ENCODE peak calls at places on chromosome 13, in six cellular contexts. C is IMR-90, T is neural progenitor cell, O is dorsolateral prefrontal cortex, L is WERI-Rb-1, Q is left ventricle myocardium inferior. B is an unnamed sample.
A peak's percentile ranks its signal among the peaks of the same experiment; 100 is the strongest.

GRCh38 chr13:20847298-20847697 is 55.2 kb downstream of the XPO4 start:
- DNase-seq in C (no peak), T (no peak), O (no peak), L (no peak), Q (no peak), B (no peak)

GRCh38 chr13:45807520-45808099 is 43.9 kb downstream of the SIAH3 start:
- DNase-seq in C (peak; percentile 17), T (peak; percentile 62), O (no peak), L (peak; percentile 58), Q (no peak), B (no peak)

GRCh38 chr13:26950546-26950945 is 190.0 kb upstream of the GPR12 start:
- DNase-seq in C (no peak), T (no peak), O (no peak), L (no peak), Q (no peak), B (no peak)

GRCh38 chr13:72556945-72557344 is 170.5 kb downstream of the MZT1 start:
- DNase-seq in C (no peak), T (no peak), O (no peak), L (no peak), Q (no peak), B (no peak)

GRCh38 chr13:75129331-75129730 is 352.6 kb downstream of the TBC1D4 start:
- DNase-seq in C (no peak), T (no peak), O (no peak), L (no peak), Q (no peak), B (no peak)

GRCh38 chr13:101941095-101941777 is 460.6 kb downstream of the FGF14 start:
- DNase-seq in C (peak; percentile 2), T (no peak), O (no peak), L (peak; percentile 38), Q (no peak), B (no peak)

GRCh38 chr13:34863360-34864135 is 78.5 kb upstream of the NBEA start:
- DNase-seq in C (peak; percentile 75), T (no peak), O (no peak), L (no peak), Q (no peak), B (no peak)

GRCh38 chr13:57630661-57631606 is 610 bp upstream of the PCDH17 start:
- DNase-seq in C (no peak), T (peak; percentile 37), O (peak; percentile 46), L (no peak), Q (no peak), B (no peak)

GRCh38 chr13:20125783-20126165 is 35.1 kb downstream of the GJA3 start:
- DNase-seq in C (no peak), T (no peak), O (peak; percentile 23), L (no peak), Q (no peak), B (no peak)

GRCh38 chr13:31670831-31671617 is 68.3 kb upstream of the RXFP2 start:
- DNase-seq in C (no peak), T (no peak), O (no peak), L (no peak), Q (no peak), B (no peak)

GRCh38 chr13:92802776-92803175 is 423.8 kb upstream of the GPC6 start:
- DNase-seq in C (no peak), T (no peak), O (no peak), L (no peak), Q (no peak), B (no peak)
- H3K27ac ChIP-seq in C (no peak overlapping the region), T (no peak overlapping the region), O (no peak overlapping the region), L (no peak overlapping the region), Q (no peak overlapping the region), B (no peak overlapping the region)

DNA sequence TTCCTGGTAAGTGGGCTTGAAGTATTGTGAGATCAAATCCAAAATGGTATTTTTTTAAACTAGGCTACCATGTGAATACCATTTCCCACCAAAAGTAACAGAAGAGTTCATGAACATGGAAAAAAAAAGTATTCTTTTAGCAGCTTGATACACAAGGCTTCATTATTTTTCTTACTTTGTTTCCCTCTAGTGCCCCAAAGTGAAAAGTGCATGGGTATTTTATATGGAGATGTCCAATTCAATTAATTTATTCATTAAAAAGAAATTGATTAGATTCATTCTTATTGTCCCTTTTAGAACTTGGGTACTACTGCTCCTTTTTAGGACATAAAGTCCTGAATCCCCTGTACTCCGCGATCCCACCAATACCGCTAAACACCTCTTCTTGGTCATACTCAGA is 28.6 kb upstream of the SCEL start:
- DNase-seq in C (no peak), T (no peak), O (no peak), L (no peak), Q (no peak), B (no peak)
- TF ChIP-seq CTCF in C (peak; percentile 19), T (peak; percentile 15), O (peak; percentile 34), L (no peak), Q (peak; percentile 32), B (no peak)

DNA sequence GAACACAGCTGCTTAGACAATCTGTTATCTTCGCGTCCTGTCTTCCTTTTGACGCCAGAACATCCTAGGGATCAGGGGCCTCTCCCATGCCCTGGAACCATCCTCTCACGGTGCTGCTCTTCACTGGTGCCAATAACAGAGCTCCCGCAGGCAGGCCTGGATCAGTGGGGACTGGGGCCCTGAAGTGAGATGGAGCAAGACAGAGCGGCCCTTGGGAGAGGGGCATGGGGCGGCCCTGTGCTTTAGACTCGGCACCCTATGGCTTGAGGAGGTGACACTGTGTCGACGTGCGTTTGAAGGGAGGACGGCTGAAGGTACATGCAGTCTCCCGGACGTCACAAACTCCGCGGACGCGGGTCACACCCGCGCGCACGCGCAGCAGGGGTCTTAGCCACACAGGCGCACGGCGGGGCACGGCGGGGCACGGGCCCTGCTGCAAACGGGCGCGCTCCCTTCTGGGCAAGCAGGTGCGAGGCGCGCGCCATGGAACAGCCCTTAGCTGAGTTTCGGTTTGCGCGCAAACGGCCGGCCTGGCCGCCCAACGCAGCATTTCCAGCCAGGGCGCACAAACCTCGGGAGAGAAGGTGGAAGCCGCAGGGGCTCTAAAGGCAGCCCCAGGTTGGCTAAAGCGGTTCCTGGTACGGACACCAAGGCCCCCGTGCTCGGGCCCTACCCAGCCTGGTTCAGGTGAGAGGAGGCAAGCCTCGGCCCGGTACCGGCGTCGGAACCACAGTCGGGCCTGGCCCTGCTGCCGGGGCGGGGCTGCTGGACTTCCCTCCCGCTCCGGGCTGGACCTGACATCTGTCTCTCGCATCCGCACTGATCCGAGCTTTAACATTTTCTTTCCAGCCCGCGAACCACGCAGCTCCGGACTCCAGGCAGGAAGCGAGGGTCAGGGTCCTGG is 16.5 kb upstream of the RNF17 start:
- DNase-seq in C (no peak), T (peak; percentile 56), O (no peak), L (peak; percentile 90), Q (no peak), B (peak; percentile 79)
- H3K4me3 ChIP-seq in C (peak overlapping the region; percentile 16), T (peak overlapping the region; percentile 45), O (peak overlapping the region; percentile 59), L (peak overlapping the region; percentile 67), Q (peak overlapping the region; percentile 60), B (peak overlapping the region; percentile 27)

GRCh38 chr13:95264225-95264624 is 37.0 kb downstream of the ABCC4 start:
- DNase-seq in C (no peak), T (no peak), O (no peak), L (no peak), Q (no peak), B (no peak)

GRCh38 chr13:95261956-95262355 is 39.3 kb downstream of the ABCC4 start:
- DNase-seq in C (no peak), T (no peak), O (no peak), L (no peak), Q (no peak), B (no peak)

GRCh38 chr13:95262837-95263381 is 38.3 kb downstream of the ABCC4 start:
- DNase-seq in C (no peak), T (no peak), O (no peak), L (no peak), Q (no peak), B (no peak)

GRCh38 chr13:95269756-95270155 is 31.5 kb downstream of the ABCC4 start:
- DNase-seq in C (no peak), T (no peak), O (no peak), L (no peak), Q (no peak), B (no peak)

GRCh38 chr13:95267662-95268369 is 33.4 kb downstream of the ABCC4 start:
- DNase-seq in C (peak; percentile 96), T (no peak), O (no peak), L (no peak), Q (no peak), B (no peak)
- H3K27ac ChIP-seq in C (peak overlapping the region; percentile 95), T (no peak overlapping the region), O (no peak overlapping the region), L (peak overlapping the region; percentile 29), Q (no peak overlapping the region), B (no peak overlapping the region)

DNA sequence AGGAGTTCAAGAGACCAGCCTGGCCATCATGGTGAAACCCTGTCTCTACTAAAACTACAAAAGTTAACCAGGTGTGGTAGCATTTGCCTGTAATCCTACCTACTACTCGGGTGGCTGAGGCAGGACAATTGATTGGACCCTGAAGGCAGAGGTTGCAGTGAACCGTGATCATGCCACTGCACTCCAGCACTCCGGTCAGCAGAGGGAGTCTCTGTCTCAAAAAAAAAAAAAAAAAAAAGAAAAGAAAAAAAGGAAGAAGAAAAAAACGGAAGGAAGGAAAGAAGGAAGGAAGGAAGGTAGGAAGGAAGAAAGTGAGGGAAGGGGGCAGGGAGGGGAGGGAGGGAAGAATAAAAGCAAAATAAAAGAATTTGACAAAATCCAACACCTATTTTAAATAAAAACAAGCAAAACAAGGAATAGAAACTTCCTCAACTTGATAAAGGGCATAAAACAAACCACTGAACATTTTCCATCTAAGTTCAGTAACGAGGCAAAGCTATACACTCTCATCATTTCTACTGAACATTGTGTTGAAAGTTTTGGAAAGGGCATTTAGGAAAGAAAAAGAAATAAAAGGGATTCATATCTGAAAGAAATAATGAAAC is 411.6 kb upstream of the SLITRK5 start:
- DNase-seq in C (no peak), T (peak; percentile 61), O (no peak), L (peak; percentile 65), Q (no peak), B (no peak)
- TF ChIP-seq CTCF in C (peak; percentile 34), T (peak; percentile 63), O (peak; percentile 52), L (peak; percentile 73), Q (peak; percentile 24), B (no peak)

GRCh38 chr13:79492313-79492798 is 11.4 kb downstream of the NDFIP2 start:
- DNase-seq in C (peak; percentile 13), T (no peak), O (no peak), L (no peak), Q (no peak), B (no peak)
- H3K4me3 ChIP-seq in C (no peak overlapping the region), T (no peak overlapping the region), O (no peak overlapping the region), L (no peak overlapping the region), Q (no peak overlapping the region), B (no peak overlapping the region)

DNA sequence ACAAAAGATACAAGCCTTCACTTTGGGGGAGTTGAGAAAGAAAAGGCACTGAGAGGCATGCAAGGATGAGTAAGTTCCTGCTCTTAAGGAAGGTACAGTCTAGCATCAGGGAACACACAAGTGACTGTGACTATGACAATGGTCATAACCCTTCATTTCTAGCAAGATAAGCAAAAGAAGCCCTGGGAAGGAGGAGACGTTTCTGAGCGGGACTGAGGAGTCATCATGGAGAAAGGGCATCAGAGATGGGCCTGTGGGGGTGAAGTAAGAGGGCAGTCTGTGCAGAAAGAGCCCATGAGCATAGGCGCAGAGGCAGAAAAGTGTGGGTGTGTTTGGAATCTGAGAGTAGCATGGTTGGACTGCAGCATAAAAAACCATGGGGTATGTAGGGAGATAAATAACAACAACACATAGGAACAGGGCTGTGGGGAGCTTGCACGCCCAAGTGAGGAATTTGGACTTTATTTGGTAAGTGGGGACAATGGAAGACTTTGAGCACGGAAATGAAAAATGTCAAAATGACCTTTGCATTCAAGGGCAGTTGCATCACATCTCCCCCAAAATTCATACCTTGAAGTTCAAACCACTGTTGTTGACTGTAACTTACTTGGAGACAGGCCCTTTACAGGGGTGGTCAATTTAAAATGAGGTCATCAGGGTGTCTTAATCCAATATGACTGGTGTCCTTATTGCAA is 86.7 kb downstream of the MBNL2 start:
- DNase-seq in C (peak; percentile 34), T (no peak), O (no peak), L (no peak), Q (no peak), B (no peak)
- H3K27ac ChIP-seq in C (peak overlapping the region; percentile 75), T (peak overlapping the region; percentile 42), O (peak overlapping the region; percentile 89), L (no peak overlapping the region), Q (peak overlapping the region; percentile 61), B (peak overlapping the region; percentile 10)